ENCODE peak calls at places on chromosomes 5 and 9, in five cellular contexts. One of them, this sample, is unnamed.

GRCh38 chr5:96402500-96402899 is 30.5 kb downstream of the PCSK1 start:
- DNase-seq in HFFc6: no peak
- DNase-seq in CD8-positive, alpha-beta T cell: no peak
- DNase-seq in astrocyte of the spinal cord: no peak
- DNase-seq in lung: no peak
- DNase-seq in this sample: no peak

GRCh38 chr9:8030095-8030494 is 230.5 kb upstream of the DMAC1 start:
- DNase-seq in CD8-positive, alpha-beta T cell: no peak
- DNase-seq in astrocyte of the spinal cord: peak
- DNase-seq in lung: no peak
- DNase-seq in HFFc6: no peak
- DNase-seq in this sample: no peak

GRCh38 chr5:73374520-73375235 is 73.9 kb downstream of the FOXD1 start:
- DNase-seq in CD8-positive, alpha-beta T cell: no peak
- DNase-seq in HFFc6: peak
- DNase-seq in lung: no peak
- DNase-seq in astrocyte of the spinal cord: peak
- DNase-seq in this sample: no peak

GRCh38 chr5:72412283-72413055 is 92.3 kb downstream of the PTCD2 start:
- DNase-seq in astrocyte of the spinal cord: peak
- DNase-seq in HFFc6: peak
- DNase-seq in CD8-positive, alpha-beta T cell: no peak
- DNase-seq in lung: no peak
- DNase-seq in this sample: no peak

GRCh38 chr5:40431734-40432133 is 248.0 kb upstream of the PTGER4 start:
- DNase-seq in lung: no peak
- DNase-seq in astrocyte of the spinal cord: no peak
- DNase-seq in HFFc6: no peak
- DNase-seq in CD8-positive, alpha-beta T cell: no peak
- DNase-seq in this sample: no peak

GRCh38 chr5:126919566-126919965 is 110.8 kb downstream of the MARCHF3 start:
- DNase-seq in CD8-positive, alpha-beta T cell: no peak
- DNase-seq in astrocyte of the spinal cord: no peak
- DNase-seq in lung: no peak
- DNase-seq in HFFc6: no peak
- DNase-seq in this sample: no peak

GRCh38 chr5:154260224-154260859 is 69.8 kb downstream of the GALNT10 start:
- DNase-seq in astrocyte of the spinal cord: no peak
- DNase-seq in CD8-positive, alpha-beta T cell: no peak
- DNase-seq in lung: no peak
- DNase-seq in HFFc6: peak
- DNase-seq in this sample: no peak

GRCh38 chr5:137619191-137619870 is 116.6 kb downstream of the KLHL3 start:
- DNase-seq in HFFc6: peak
- DNase-seq in astrocyte of the spinal cord: peak
- DNase-seq in CD8-positive, alpha-beta T cell: no peak
- DNase-seq in lung: peak
- DNase-seq in this sample: no peak

GRCh38 chr5:14144586-14145355 is 1.6 kb downstream of the TRIO start:
- DNase-seq in astrocyte of the spinal cord: peak
- DNase-seq in CD8-positive, alpha-beta T cell: peak
- DNase-seq in lung: peak
- DNase-seq in HFFc6: peak
- DNase-seq in this sample: peak

GRCh38 chr5:76499528-76500161 is 96.6 kb downstream of the IQGAP2 start:
- DNase-seq in astrocyte of the spinal cord: no peak
- DNase-seq in lung: no peak
- DNase-seq in HFFc6: no peak
- DNase-seq in CD8-positive, alpha-beta T cell: no peak
- DNase-seq in this sample: no peak

GRCh38 chr5:29960323-29960722 is 1233.2 kb upstream of the CDH6 start:
- DNase-seq in CD8-positive, alpha-beta T cell: no peak
- DNase-seq in astrocyte of the spinal cord: no peak
- DNase-seq in lung: no peak
- DNase-seq in HFFc6: no peak
- DNase-seq in this sample: no peak

GRCh38 chr9:6680797-6681146 is 35.2 kb upstream of the GLDC start:
- DNase-seq in astrocyte of the spinal cord: no peak
- DNase-seq in HFFc6: no peak
- DNase-seq in CD8-positive, alpha-beta T cell: no peak
- DNase-seq in lung: peak
- DNase-seq in this sample: no peak

GRCh38 chr9:7394007-7394774 is 405.4 kb downstream of the DMAC1 start:
- DNase-seq in HFFc6: no peak
- DNase-seq in astrocyte of the spinal cord: no peak
- DNase-seq in CD8-positive, alpha-beta T cell: no peak
- DNase-seq in lung: no peak
- DNase-seq in this sample: no peak

GRCh38 chr5:16883801-16884200 is 52.3 kb downstream of the MYO10 start:
- DNase-seq in lung: no peak
- DNase-seq in CD8-positive, alpha-beta T cell: no peak
- DNase-seq in HFFc6: no peak
- DNase-seq in astrocyte of the spinal cord: no peak
- DNase-seq in this sample: no peak

GRCh38 chr9:83996126-83996525 is 15.5 kb downstream of the RMI1 start:
- DNase-seq in CD8-positive, alpha-beta T cell: no peak
- DNase-seq in HFFc6: no peak
- DNase-seq in astrocyte of the spinal cord: no peak
- DNase-seq in lung: no peak
- DNase-seq in this sample: no peak

GRCh38 chr5:108345541-108346171 is 36.2 kb downstream of the FBXL17 start:
- DNase-seq in lung: no peak
- DNase-seq in HFFc6: peak
- DNase-seq in CD8-positive, alpha-beta T cell: no peak
- DNase-seq in astrocyte of the spinal cord: peak
- DNase-seq in this sample: no peak

GRCh38 chr5:180116441-180117377 is 45.1 kb upstream of the RNF130 start:
- DNase-seq in astrocyte of the spinal cord: no peak
- DNase-seq in HFFc6: no peak
- DNase-seq in CD8-positive, alpha-beta T cell: no peak
- DNase-seq in lung: no peak
- DNase-seq in this sample: no peak

GRCh38 chr9:95793924-95794828 is 81.3 kb upstream of the ERCC6L2 start:
- DNase-seq in astrocyte of the spinal cord: peak
- DNase-seq in lung: no peak
- DNase-seq in HFFc6: peak
- DNase-seq in CD8-positive, alpha-beta T cell: no peak
- DNase-seq in this sample: no peak

GRCh38 chr5:82334085-82334680 is 56.0 kb upstream of the RPS23 start:
- DNase-seq in astrocyte of the spinal cord: no peak
- DNase-seq in CD8-positive, alpha-beta T cell: no peak
- DNase-seq in HFFc6: no peak
- DNase-seq in lung: no peak
- DNase-seq in this sample: no peak

GRCh38 chr5:31144364-31144763 is 49.1 kb upstream of the CDH6 start:
- DNase-seq in lung: no peak
- DNase-seq in CD8-positive, alpha-beta T cell: no peak
- DNase-seq in HFFc6: no peak
- DNase-seq in astrocyte of the spinal cord: no peak
- DNase-seq in this sample: no peak

GRCh38 chr9:114350636-114351396 is 21.1 kb downstream of the ORM2 start:
- DNase-seq in HFFc6: no peak
- DNase-seq in astrocyte of the spinal cord: no peak
- DNase-seq in lung: no peak
- DNase-seq in CD8-positive, alpha-beta T cell: no peak
- DNase-seq in this sample: no peak

GRCh38 chr5:177098103-177098771 is 11.5 kb downstream of the FGFR4 start:
- DNase-seq in lung: no peak
- DNase-seq in astrocyte of the spinal cord: peak
- DNase-seq in HFFc6: no peak
- DNase-seq in CD8-positive, alpha-beta T cell: no peak
- DNase-seq in this sample: no peak

GRCh38 chr9:100601216-100601615 is 23.3 kb downstream of the CAVIN4 start:
- DNase-seq in lung: peak
- DNase-seq in CD8-positive, alpha-beta T cell: no peak
- DNase-seq in HFFc6: peak
- DNase-seq in astrocyte of the spinal cord: peak
- DNase-seq in this sample: peak

GRCh38 chr9:84339951-84340350 is 607 bp downstream of the SLC28A3 start:
- DNase-seq in HFFc6: no peak
- DNase-seq in astrocyte of the spinal cord: peak
- DNase-seq in CD8-positive, alpha-beta T cell: no peak
- DNase-seq in lung: no peak
- DNase-seq in this sample: no peak

GRCh38 chr5:138503487-138504270 is 38.4 kb downstream of the EGR1 start:
- DNase-seq in lung: no peak
- DNase-seq in CD8-positive, alpha-beta T cell: no peak
- DNase-seq in HFFc6: peak
- DNase-seq in astrocyte of the spinal cord: peak
- DNase-seq in this sample: no peak

GRCh38 chr9:95373069-95373681 is 55.7 kb upstream of the FANCC start:
- DNase-seq in CD8-positive, alpha-beta T cell: no peak
- DNase-seq in lung: no peak
- DNase-seq in astrocyte of the spinal cord: no peak
- DNase-seq in HFFc6: no peak
- DNase-seq in this sample: no peak

GRCh38 chr5:94903719-94904118 is 285.2 kb downstream of the SLF1 start:
- DNase-seq in HFFc6: no peak
- DNase-seq in lung: no peak
- DNase-seq in astrocyte of the spinal cord: no peak
- DNase-seq in CD8-positive, alpha-beta T cell: no peak
- DNase-seq in this sample: no peak

GRCh38 chr5:56815657-56816545 is 552 bp downstream of the MAP3K1 start:
- DNase-seq in astrocyte of the spinal cord: no peak
- DNase-seq in HFFc6: peak
- DNase-seq in lung: peak
- DNase-seq in CD8-positive, alpha-beta T cell: peak
- DNase-seq in this sample: peak

DNA sequence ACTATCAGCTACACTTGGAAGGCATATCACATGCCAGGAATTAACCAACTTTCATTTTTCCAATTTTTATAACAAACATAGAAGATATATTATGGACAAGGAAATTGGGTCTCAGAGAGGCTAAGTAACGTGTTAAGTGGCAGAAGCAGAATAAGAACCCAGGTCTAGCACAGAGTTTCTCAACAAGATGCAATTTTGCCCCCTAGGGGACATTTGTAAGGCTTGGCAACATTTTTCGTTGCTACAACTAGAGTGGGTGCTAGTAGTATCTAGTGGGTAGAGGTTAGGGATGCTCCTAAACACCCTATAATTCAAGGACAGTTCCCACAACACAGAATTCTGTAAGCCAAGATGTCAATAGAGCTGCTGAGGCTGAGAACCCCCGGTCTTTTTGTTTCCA is 180.6 kb downstream of the SNCAIP start:
- DNase-seq in HFFc6: no peak
- DNase-seq in astrocyte of the spinal cord: no peak
- DNase-seq in CD8-positive, alpha-beta T cell: no peak
- DNase-seq in lung: no peak
- DNase-seq in this sample: no peak
- TF ChIP-seq CTCF in HFFc6: peak
- TF ChIP-seq CTCF in astrocyte of the spinal cord: peak
- TF ChIP-seq CTCF in CD8-positive, alpha-beta T cell: no peak
- TF ChIP-seq CTCF in lung: no peak
- TF ChIP-seq CTCF in this sample: peak

GRCh38 chr5:133613743-133614142 is 1.4 kb upstream of the FSTL4 start:
- DNase-seq in astrocyte of the spinal cord: no peak
- DNase-seq in lung: no peak
- DNase-seq in HFFc6: no peak
- DNase-seq in CD8-positive, alpha-beta T cell: no peak
- DNase-seq in this sample: no peak

GRCh38 chr5:133612021-133612860 is at the start of gene FSTL4:
- DNase-seq in astrocyte of the spinal cord: no peak
- DNase-seq in lung: peak
- DNase-seq in HFFc6: no peak
- DNase-seq in CD8-positive, alpha-beta T cell: no peak
- DNase-seq in this sample: peak

GRCh38 chr5:133611357-133612020 is 852 bp downstream of the FSTL4 start:
- DNase-seq in astrocyte of the spinal cord: no peak
- DNase-seq in CD8-positive, alpha-beta T cell: no peak
- DNase-seq in lung: no peak
- DNase-seq in HFFc6: no peak
- DNase-seq in this sample: no peak

GRCh38 chr5:133613184-133613583 is 843 bp upstream of the FSTL4 start:
- DNase-seq in HFFc6: no peak
- DNase-seq in lung: no peak
- DNase-seq in astrocyte of the spinal cord: no peak
- DNase-seq in CD8-positive, alpha-beta T cell: no peak
- DNase-seq in this sample: no peak

GRCh38 chr5:133610489-133611356 is 1.6 kb downstream of the FSTL4 start:
- DNase-seq in CD8-positive, alpha-beta T cell: no peak
- DNase-seq in HFFc6: no peak
- DNase-seq in astrocyte of the spinal cord: peak
- DNase-seq in lung: peak
- DNase-seq in this sample: peak
- TF ChIP-seq CTCF in CD8-positive, alpha-beta T cell: no peak
- TF ChIP-seq CTCF in HFFc6: no peak
- TF ChIP-seq CTCF in astrocyte of the spinal cord: peak
- TF ChIP-seq CTCF in lung: no peak
- TF ChIP-seq CTCF in this sample: peak

DNA sequence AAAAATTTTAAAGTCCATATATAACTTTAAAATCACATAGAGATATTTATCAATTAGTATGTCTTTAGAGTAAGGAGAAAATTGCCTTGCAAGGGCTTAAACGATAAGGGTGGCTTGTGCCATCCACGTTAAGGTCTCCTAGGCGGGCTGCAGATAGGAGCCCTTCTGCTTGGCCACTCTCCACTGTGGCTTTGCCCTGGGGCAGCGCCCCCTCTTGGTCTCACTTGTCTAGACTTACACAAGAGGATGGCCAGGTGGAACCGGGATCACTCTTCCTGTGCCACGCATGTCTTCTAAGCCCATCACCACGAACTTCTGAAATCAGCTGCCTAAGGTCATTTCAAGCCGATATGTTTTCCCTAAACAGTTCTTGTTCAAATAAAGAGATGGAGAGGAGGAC is 2.9 kb downstream of the FPGS start:
- DNase-seq in CD8-positive, alpha-beta T cell: no peak
- DNase-seq in lung: no peak
- DNase-seq in HFFc6: no peak
- DNase-seq in astrocyte of the spinal cord: no peak
- DNase-seq in this sample: no peak
- TF ChIP-seq CTCF in CD8-positive, alpha-beta T cell: peak
- TF ChIP-seq CTCF in lung: no peak
- TF ChIP-seq CTCF in HFFc6: peak
- TF ChIP-seq CTCF in astrocyte of the spinal cord: peak
- TF ChIP-seq CTCF in this sample: peak

DNA sequence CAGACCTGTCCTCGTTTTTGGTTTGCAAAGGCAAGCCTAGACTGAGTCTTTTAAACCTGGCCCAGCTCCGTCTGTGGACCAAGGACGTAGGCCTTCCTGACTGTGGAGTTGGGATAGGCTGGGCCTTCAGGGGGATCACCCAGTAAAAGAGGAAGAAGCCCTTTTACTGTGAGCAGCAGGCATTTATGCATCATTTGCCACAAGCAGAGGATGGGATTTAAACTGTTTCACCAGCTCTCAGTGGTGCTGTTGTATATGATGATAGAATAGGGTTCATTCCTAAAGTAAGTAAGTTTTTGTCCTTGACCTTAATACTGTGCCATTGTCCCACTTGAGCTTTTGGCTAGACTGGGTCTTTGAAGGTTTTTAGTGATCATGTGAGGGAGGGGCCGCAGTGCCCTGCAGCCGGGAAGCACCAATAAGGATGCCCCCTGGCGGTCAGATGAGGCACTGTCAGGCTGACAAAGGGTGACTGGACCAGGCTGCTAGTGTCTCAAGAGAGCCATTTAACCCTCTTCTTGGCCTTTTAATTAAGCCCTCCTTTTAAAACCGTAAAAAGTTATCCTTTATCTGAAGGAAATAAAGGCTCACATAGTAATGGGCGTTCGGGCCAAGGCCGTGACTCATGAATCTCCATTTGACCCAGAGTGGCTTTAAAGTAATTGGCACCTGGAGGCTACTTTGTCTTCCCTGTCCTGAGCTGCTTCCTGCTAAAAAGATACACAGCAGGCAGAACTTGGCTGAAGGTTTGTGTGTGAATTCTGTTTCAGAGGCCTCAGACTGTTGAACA is 74.0 kb downstream of the UBAP1 start:
- DNase-seq in HFFc6: peak
- DNase-seq in astrocyte of the spinal cord: peak
- DNase-seq in lung: peak
- DNase-seq in CD8-positive, alpha-beta T cell: peak
- DNase-seq in this sample: peak
- TF ChIP-seq CTCF in HFFc6: peak
- TF ChIP-seq CTCF in astrocyte of the spinal cord: peak
- TF ChIP-seq CTCF in lung: peak
- TF ChIP-seq CTCF in CD8-positive, alpha-beta T cell: peak
- TF ChIP-seq CTCF in this sample: peak

This sample was measured in progenitor cell of endocrine pancreas.